ENCODE peak calls at places on chromosomes 7 and 10, in six cellular contexts. V is A549, A is HepG2, D is K562, Q is endothelial cell of umbilical vein, X is GM12878. J is an unnamed sample.

GRCh38 chr7:2542924-2543871 is 12.1 kb downstream of the BRAT1 start:
- DNase-seq in Q (no peak), X (no peak), A (no peak), V (no peak), D (no peak), J (no peak)

GRCh38 chr7:129089521-129090212 is 34.8 kb upstream of the TNPO3 start:
- DNase-seq in D (no peak), A (no peak), V (no peak), X (peak; percentile 55), Q (no peak), J (peak; percentile 73)

GRCh38 chr7:80151274-80151665 is 16.6 kb downstream of the GNAI1 start:
- DNase-seq in D (no peak), X (no peak), Q (no peak), A (no peak), V (no peak), J (no peak)

GRCh38 chr7:2724453-2725177 is 36.6 kb downstream of the AMZ1 start:
- DNase-seq in X (no peak), Q (no peak), D (no peak), V (no peak), A (no peak), J (no peak)

GRCh38 chr7:100568176-100568935 is 5.3 kb downstream of the SAP25 start:
- DNase-seq in X (no peak), V (no peak), A (peak; percentile 93), Q (no peak), D (peak; percentile 61), J (no peak)

GRCh38 chr7:98125758-98126157 is 19.1 kb downstream of the LMTK2 start:
- DNase-seq in X (no peak), A (no peak), V (no peak), D (no peak), Q (no peak), J (peak; percentile 48)

GRCh38 chr7:141076377-141076776 is 2.5 kb downstream of the TMEM178B start:
- DNase-seq in X (no peak), V (no peak), Q (no peak), D (no peak), A (no peak), J (no peak)

GRCh38 chr7:97479740-97480290 is 252.1 kb upstream of the TAC1 start:
- DNase-seq in A (no peak), Q (no peak), D (no peak), V (no peak), X (no peak), J (no peak)

GRCh38 chr10:110915035-110915434 is 3.9 kb downstream of the BBIP1 start:
- DNase-seq in D (no peak), V (no peak), X (no peak), Q (no peak), A (no peak), J (no peak)

GRCh38 chr10:5514226-5514881 is 10.4 kb upstream of the CALML3 start:
- DNase-seq in A (no peak), D (no peak), Q (no peak), V (no peak), X (no peak), J (no peak)

GRCh38 chr7:80918406-80918805 is 445 bp downstream of the SEMA3C start:
- DNase-seq in A (no peak), V (peak; percentile 36), Q (no peak), X (no peak), D (no peak), J (peak; percentile 12)

GRCh38 chr7:291302-292092 is 1.5 kb downstream of the FOXL3 start:
- DNase-seq in D (no peak), V (no peak), Q (no peak), A (no peak), X (no peak), J (no peak)

GRCh38 chr10:132526676-132527075 is 10.9 kb upstream of the INPP5A start:
- DNase-seq in A (no peak), V (no peak), D (no peak), X (no peak), Q (no peak), J (no peak)

GRCh38 chr7:1662767-1663166 is 7.3 kb upstream of the ELFN1 start:
- DNase-seq in D (no peak), Q (no peak), V (no peak), A (no peak), X (no peak), J (no peak)

GRCh38 chr10:31520982-31521381 is 202.0 kb downstream of the ZEB1 start:
- DNase-seq in A (no peak), V (no peak), X (no peak), Q (no peak), D (no peak), J (no peak)

GRCh38 chr10:31509989-31510388 is 191.0 kb downstream of the ZEB1 start:
- DNase-seq in X (no peak), V (no peak), Q (no peak), D (no peak), A (no peak), J (no peak)

GRCh38 chr10:31515819-31516402 is 196.9 kb downstream of the ZEB1 start:
- DNase-seq in Q (no peak), A (no peak), V (no peak), X (no peak), D (no peak), J (no peak)

DNA sequence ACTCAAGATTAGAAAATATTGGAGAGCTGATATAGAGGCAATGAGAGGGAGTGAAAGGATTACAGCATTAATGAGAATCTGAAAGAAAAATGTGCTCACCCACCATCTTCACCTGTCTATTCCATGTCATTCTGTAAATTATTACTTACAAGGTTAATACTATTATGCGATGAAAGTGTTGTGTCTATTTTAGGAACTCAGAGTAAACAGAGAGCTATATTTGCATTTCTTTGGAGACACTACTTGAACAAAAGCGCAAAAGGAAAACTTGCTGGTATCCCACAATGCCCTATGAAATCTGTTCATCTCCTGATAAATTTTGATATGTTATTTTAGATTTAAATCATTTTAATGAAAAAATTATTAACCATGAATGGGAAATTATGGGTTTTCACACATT is 196.1 kb downstream of the ZEB1 start:
- DNase-seq in D (no peak), A (no peak), Q (no peak), V (no peak), X (no peak), J (no peak)
- TF ChIP-seq MYC in D (no peak), A (no peak), Q (no peak), V (no peak), X (no peak), J (no peak)

DNA sequence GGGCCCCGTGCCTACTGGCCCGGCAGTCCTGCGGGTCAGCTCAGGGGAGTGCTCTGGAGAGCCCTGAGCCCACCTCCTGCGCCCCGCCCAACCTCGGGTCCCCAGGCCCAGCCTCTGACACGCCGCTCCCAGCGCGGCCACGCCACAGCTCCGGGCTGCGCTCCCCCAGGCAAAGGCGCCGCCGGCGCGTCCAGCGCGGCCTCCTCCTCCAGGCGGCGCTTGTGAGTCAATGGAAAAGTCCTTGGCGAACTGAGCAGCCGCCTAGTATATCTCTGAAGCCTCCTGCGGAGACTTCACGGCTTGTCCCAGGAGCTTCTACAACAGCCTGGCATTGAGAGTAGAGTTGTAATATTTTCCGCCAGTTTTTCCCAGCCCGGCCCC is 29.5 kb upstream of the BMS1 start:
- DNase-seq in A (no peak), V (peak; percentile 75), D (peak; percentile 82), Q (peak; percentile 77), X (no peak), J (peak; percentile 73)
- TF ChIP-seq CTCF in A (no peak), V (peak; percentile 81), D (peak; percentile 71), Q (peak; percentile 89), X (peak; percentile 42), J (peak; percentile 78)

GRCh38 chr7:159215053-159215452 is 70.4 kb upstream of the VIPR2 start:
- DNase-seq in A (no peak), V (no peak), X (no peak), Q (no peak), D (no peak), J (no peak)
- TF ChIP-seq MYC in A (no peak), V (no peak), X (no peak), Q (no peak), D (no peak), J (no peak)

GRCh38 chr7:32496052-32496813 is 944 bp downstream of the AVL9 start:
- DNase-seq in A (no peak), D (no peak), V (peak; percentile 23), Q (peak; percentile 53), X (no peak), J (no peak)

GRCh38 chr7:32495298-32496051 is at the start of gene AVL9:
- DNase-seq in D (peak; percentile 98), X (peak; percentile 75), A (peak; percentile 91), Q (peak; percentile 96), V (peak; percentile 96), J (peak; percentile 100)

GRCh38 chr7:32489788-32490126 is 423 bp downstream of the LSM5 start:
- DNase-seq in A (peak; percentile 76), V (no peak), D (no peak), Q (no peak), X (no peak), J (no peak)

GRCh38 chr7:32494946-32495297 is 367 bp upstream of the AVL9 start:
- DNase-seq in Q (peak; percentile 76), D (no peak), A (no peak), X (no peak), V (no peak), J (no peak)

GRCh38 chr7:32490127-32490796 is at the start of gene LSM5:
- DNase-seq in D (peak; percentile 97), A (peak; percentile 89), Q (peak; percentile 94), X (peak; percentile 80), V (peak; percentile 97), J (peak; percentile 99)
- TF ChIP-seq CTCF in D (no peak), A (no peak), Q (no peak), X (no peak), V (no peak), J (no peak)

GRCh38 chr7:48971173-48971572 is 46.8 kb downstream of the CDC14C start:
- DNase-seq in Q (no peak), X (no peak), V (no peak), D (no peak), A (no peak), J (no peak)
- TF ChIP-seq MYC in Q (no peak), X (no peak), V (no peak), D (no peak), A (no peak), J (no peak)

J was measured in NB4.